ENCODE peak calls at places on chromosomes 12 and 14, in seven cellular contexts. D is DMS53; B is mesendoderm; G is stimulated activated CD8-positive, alpha-beta memory T cell treated with anti-CD3 and anti-CD28 coated beads, Interleukin-2, amount 100 ng/mL, for 48 hours; V is IMR-90; Q is NCI-H524; W is AG09319. K is an unnamed sample.

GRCh38 chr12:25583545-25583944 is 30.5 kb upstream of the LMNTD1 start:
- DNase-seq in D (peak; percentile 87), W (no peak), V (peak; percentile 19), Q (no peak), B (peak; percentile 91), G (no peak), K (no peak)

GRCh38 chr12:104002686-104003085 is 37.0 kb downstream of the TDG start:
- DNase-seq in D (no peak), G (no peak), B (no peak), V (no peak), Q (no peak), W (no peak), K (no peak)

GRCh38 chr12:49784756-49785409 is 43.3 kb downstream of the NCKAP5L start:
- DNase-seq in B (no peak), W (no peak), G (no peak), V (peak; percentile 67), Q (no peak), D (peak; percentile 17), K (no peak)

GRCh38 chr14:91716999-91717398 is 14.9 kb downstream of the CATSPERB start:
- DNase-seq in B (no peak), D (no peak), V (no peak), Q (no peak), W (no peak), G (no peak), K (no peak)

GRCh38 chr12:13945236-13945635 is 36.2 kb downstream of the GRIN2B start:
- DNase-seq in W (no peak), G (no peak), V (no peak), B (peak; percentile 78), D (no peak), Q (no peak), K (no peak)

GRCh38 chr12:4037747-4038312 is 164.6 kb upstream of the PARP11 start:
- DNase-seq in G (no peak), Q (peak; percentile 43), V (peak; percentile 44), B (no peak), D (peak; percentile 99), W (no peak), K (no peak)

GRCh38 chr12:112755507-112755906 is 36.0 kb upstream of the RPH3A start:
- DNase-seq in V (no peak), D (no peak), Q (no peak), G (no peak), B (no peak), W (no peak), K (no peak)

GRCh38 chr14:90805662-90806548 is 10.3 kb downstream of the TTC7B start:
- DNase-seq in W (no peak), B (no peak), V (no peak), D (no peak), G (no peak), Q (no peak), K (no peak)

GRCh38 chr12:75656650-75657049 is 145.2 kb upstream of the KRR1 start:
- DNase-seq in W (peak; percentile 74), Q (no peak), B (peak; percentile 86), G (no peak), V (peak; percentile 95), D (peak; percentile 56), K (no peak)

GRCh38 chr14:101719708-101720107 is 41.8 kb upstream of the PPP2R5C start:
- DNase-seq in D (no peak), G (no peak), B (peak; percentile 71), Q (no peak), W (no peak), V (no peak), K (no peak)

GRCh38 chr12:92337128-92337527 is 191.5 kb upstream of the BTG1 start:
- DNase-seq in W (no peak), B (no peak), V (peak; percentile 26), D (peak; percentile 62), Q (no peak), G (no peak), K (no peak)

GRCh38 chr12:52634266-52635056 is 16.1 kb upstream of the KRT73 start:
- DNase-seq in B (no peak), D (no peak), Q (no peak), G (no peak), V (no peak), W (no peak), K (no peak)

GRCh38 chr12:34387711-34388635 is 365.7 kb downstream of the ALG10 start:
- DNase-seq in D (no peak), V (no peak), B (no peak), Q (no peak), W (no peak), G (no peak), K (no peak)

GRCh38 chr14:105498430-105499255 is 7.6 kb downstream of the TEDC1 start:
- DNase-seq in D (no peak), W (no peak), G (no peak), B (no peak), V (no peak), Q (no peak), K (no peak)

GRCh38 chr12:6205144-6205539 is 4.9 kb downstream of the CD9 start:
- DNase-seq in Q (no peak), B (peak; percentile 84), G (no peak), D (no peak), V (no peak), W (no peak), K (no peak)

GRCh38 chr14:99655521-99655920 is 10.6 kb downstream of the HHIPL1 start:
- DNase-seq in G (no peak), B (no peak), W (no peak), V (peak; percentile 71), Q (no peak), D (no peak), K (no peak)

GRCh38 chr12:118103601-118104382 is at the start of gene VSIG10:
- DNase-seq in V (peak; percentile 53), G (peak; percentile 8), B (peak; percentile 85), W (peak; percentile 27), D (peak; percentile 95), Q (no peak), K (no peak)

GRCh38 chr12:8996682-8997405 is 7.5 kb downstream of the KLRG1 start:
- DNase-seq in W (no peak), V (peak; percentile 49), B (no peak), G (no peak), Q (no peak), D (no peak), K (no peak)

GRCh38 chr14:22837750-22838538 is 1.6 kb downstream of the MMP14 start:
- DNase-seq in D (no peak), V (peak; percentile 33), B (peak; percentile 70), G (no peak), W (no peak), Q (no peak), K (no peak)

GRCh38 chr12:122097641-122098364 is 19.2 kb downstream of the MLXIP start:
- DNase-seq in V (peak; percentile 44), G (no peak), B (peak; percentile 90), Q (no peak), W (no peak), D (peak; percentile 98), K (no peak)

GRCh38 chr12:5022465-5023061 is 21.1 kb upstream of the KCNA5 start:
- DNase-seq in Q (no peak), G (no peak), V (peak; percentile 36), B (peak; percentile 77), W (no peak), D (peak; percentile 97), K (peak; percentile 54)

GRCh38 chr12:112852810-112853209 is 54.0 kb upstream of the OAS1 start:
- DNase-seq in D (no peak), G (no peak), W (no peak), Q (peak; percentile 62), V (no peak), B (peak; percentile 57), K (peak; percentile 24)

GRCh38 chr12:115660211-115660805 is 617.2 kb downstream of the MED13L start:
- DNase-seq in G (no peak), W (no peak), V (no peak), B (no peak), D (no peak), Q (no peak), K (no peak)

GRCh38 chr12:113463746-113464743 is 7.6 kb downstream of the LHX5 start:
- DNase-seq in V (no peak), G (no peak), Q (no peak), D (peak; percentile 82), B (no peak), W (no peak), K (no peak)

GRCh38 chr14:39169541-39169900 is 612 bp downstream of the TRAPPC6B start:
- DNase-seq in B (no peak), Q (no peak), G (no peak), V (no peak), W (no peak), D (peak; percentile 39), K (no peak)

GRCh38 chr14:53035796-53036195 is 84.9 kb upstream of the FERMT2 start:
- DNase-seq in G (no peak), D (no peak), B (no peak), Q (no peak), W (no peak), V (peak; percentile 44), K (no peak)

GRCh38 chr12:69534389-69534822 is 50.9 kb upstream of the CCT2 start:
- DNase-seq in Q (no peak), B (peak; percentile 99), V (peak; percentile 100), D (peak; percentile 55), W (peak; percentile 94), G (peak; percentile 2), K (peak; percentile 69)

GRCh38 chr12:52084491-52085231 is 5.2 kb downstream of the SMIM41 start:
- DNase-seq in G (no peak), Q (no peak), W (no peak), V (no peak), B (no peak), D (no peak), K (no peak)

GRCh38 chr12:11705010-11705409 is 55.5 kb downstream of the ETV6 start:
- DNase-seq in D (no peak), G (no peak), V (peak; percentile 97), Q (no peak), B (no peak), W (peak; percentile 69), K (no peak)

GRCh38 chr12:5497329-5498058 is 65.6 kb downstream of the NTF3 start:
- DNase-seq in W (no peak), G (no peak), D (no peak), V (peak; percentile 26), B (no peak), Q (no peak), K (no peak)

GRCh38 chr12:93128332-93128707 is 199.2 kb upstream of the EEA1 start:
- DNase-seq in G (no peak), V (no peak), B (no peak), Q (no peak), W (no peak), D (peak; percentile 82), K (no peak)

GRCh38 chr12:13362260-13362841 is 165.8 kb downstream of the EMP1 start:
- DNase-seq in Q (peak; percentile 49), D (peak; percentile 98), G (peak; percentile 36), W (no peak), V (peak; percentile 5), B (peak; percentile 86), K (no peak)

GRCh38 chr12:99977550-99977949 is 7.2 kb downstream of the ANKS1B start:
- DNase-seq in B (no peak), D (no peak), V (no peak), Q (no peak), G (no peak), W (no peak), K (no peak)

K was measured in cerebellar nuclear complex.